ENCODE peak calls at places on chromosomes 4 and X, in four cellular contexts. One of them, this sample, is unnamed.

GRCh38 chrX:1614927-1615326 is at the start of gene ASMT:
- DNase-seq in esophagus squamous epithelium: no peak
- DNase-seq in psoas muscle: no peak
- DNase-seq in epithelial cell of esophagus: no peak
- DNase-seq in this sample: no peak

GRCh38 chr4:116024954-116025708 is 911.7 kb upstream of the NDST4 start:
- DNase-seq in psoas muscle: no peak
- DNase-seq in esophagus squamous epithelium: no peak
- DNase-seq in epithelial cell of esophagus: no peak
- DNase-seq in this sample: no peak

GRCh38 chr4:40316333-40316781 is 18.8 kb upstream of the CHRNA9 start:
- DNase-seq in psoas muscle: no peak
- DNase-seq in epithelial cell of esophagus: peak
- DNase-seq in esophagus squamous epithelium: no peak
- DNase-seq in this sample: peak

GRCh38 chr4:56307423-56307822 is 79.9 kb downstream of the AASDH start:
- DNase-seq in psoas muscle: no peak
- DNase-seq in epithelial cell of esophagus: peak
- DNase-seq in esophagus squamous epithelium: no peak
- DNase-seq in this sample: no peak

GRCh38 chrX:47143894-47144625 is 442 bp downstream of the NDUFB11 start:
- DNase-seq in esophagus squamous epithelium: no peak
- DNase-seq in epithelial cell of esophagus: peak
- DNase-seq in psoas muscle: peak
- DNase-seq in this sample: peak

GRCh38 chrX:105872921-105873320 is 50.6 kb downstream of the NRK start:
- DNase-seq in esophagus squamous epithelium: no peak
- DNase-seq in epithelial cell of esophagus: peak
- DNase-seq in psoas muscle: no peak
- DNase-seq in this sample: no peak

GRCh38 chr4:77636902-77637301 is 31.3 kb downstream of the CXCL13 start:
- DNase-seq in epithelial cell of esophagus: peak
- DNase-seq in psoas muscle: no peak
- DNase-seq in esophagus squamous epithelium: no peak
- DNase-seq in this sample: peak

GRCh38 chrX:71454222-71454621 is 78.7 kb upstream of the OGT start:
- DNase-seq in psoas muscle: no peak
- DNase-seq in epithelial cell of esophagus: no peak
- DNase-seq in esophagus squamous epithelium: no peak
- DNase-seq in this sample: no peak

GRCh38 chr4:122746485-122746965 is 14.0 kb downstream of the BBS12 start:
- DNase-seq in esophagus squamous epithelium: no peak
- DNase-seq in epithelial cell of esophagus: no peak
- DNase-seq in psoas muscle: no peak
- DNase-seq in this sample: no peak

GRCh38 chrX:70331161-70331560 is 41.3 kb downstream of the KIF4A start:
- DNase-seq in psoas muscle: no peak
- DNase-seq in epithelial cell of esophagus: no peak
- DNase-seq in esophagus squamous epithelium: no peak
- DNase-seq in this sample: no peak

GRCh38 chrX:119753639-119754257 is 4.6 kb upstream of the SOWAHD start:
- DNase-seq in psoas muscle: no peak
- DNase-seq in esophagus squamous epithelium: no peak
- DNase-seq in epithelial cell of esophagus: peak
- DNase-seq in this sample: no peak
- TF ChIP-seq CTCF in psoas muscle: peak
- TF ChIP-seq CTCF in esophagus squamous epithelium: peak
- TF ChIP-seq CTCF in epithelial cell of esophagus: peak
- TF ChIP-seq CTCF in this sample: peak

GRCh38 chrX:57528670-57529255 is 63.0 kb upstream of the ZXDB start:
- DNase-seq in epithelial cell of esophagus: peak
- DNase-seq in psoas muscle: no peak
- DNase-seq in esophagus squamous epithelium: no peak
- DNase-seq in this sample: no peak
- TF ChIP-seq CTCF in epithelial cell of esophagus: peak
- TF ChIP-seq CTCF in psoas muscle: peak
- TF ChIP-seq CTCF in esophagus squamous epithelium: no peak
- TF ChIP-seq CTCF in this sample: peak

GRCh38 chr4:5824635-5825034 is 68.3 kb downstream of the CRMP1 start:
- DNase-seq in epithelial cell of esophagus: peak
- DNase-seq in esophagus squamous epithelium: no peak
- DNase-seq in psoas muscle: no peak
- DNase-seq in this sample: peak
- TF ChIP-seq CTCF in epithelial cell of esophagus: peak
- TF ChIP-seq CTCF in esophagus squamous epithelium: no peak
- TF ChIP-seq CTCF in psoas muscle: peak
- TF ChIP-seq CTCF in this sample: peak

GRCh38 chr4:22645481-22646182 is 47.1 kb upstream of the GBA3 start:
- DNase-seq in epithelial cell of esophagus: no peak
- DNase-seq in esophagus squamous epithelium: no peak
- DNase-seq in psoas muscle: no peak
- DNase-seq in this sample: no peak

GRCh38 chr4:22643952-22644351 is 48.8 kb upstream of the GBA3 start:
- DNase-seq in psoas muscle: no peak
- DNase-seq in esophagus squamous epithelium: no peak
- DNase-seq in epithelial cell of esophagus: no peak
- DNase-seq in this sample: no peak
- TF ChIP-seq CTCF in psoas muscle: no peak
- TF ChIP-seq CTCF in esophagus squamous epithelium: no peak
- TF ChIP-seq CTCF in epithelial cell of esophagus: no peak
- TF ChIP-seq CTCF in this sample: no peak

GRCh38 chrX:149370097-149370496 is 135.0 kb downstream of the IDS start:
- DNase-seq in epithelial cell of esophagus: no peak
- DNase-seq in psoas muscle: no peak
- DNase-seq in esophagus squamous epithelium: no peak
- DNase-seq in this sample: no peak
- TF ChIP-seq CTCF in epithelial cell of esophagus: no peak
- TF ChIP-seq CTCF in psoas muscle: no peak
- TF ChIP-seq CTCF in esophagus squamous epithelium: no peak
- TF ChIP-seq CTCF in this sample: no peak

DNA sequence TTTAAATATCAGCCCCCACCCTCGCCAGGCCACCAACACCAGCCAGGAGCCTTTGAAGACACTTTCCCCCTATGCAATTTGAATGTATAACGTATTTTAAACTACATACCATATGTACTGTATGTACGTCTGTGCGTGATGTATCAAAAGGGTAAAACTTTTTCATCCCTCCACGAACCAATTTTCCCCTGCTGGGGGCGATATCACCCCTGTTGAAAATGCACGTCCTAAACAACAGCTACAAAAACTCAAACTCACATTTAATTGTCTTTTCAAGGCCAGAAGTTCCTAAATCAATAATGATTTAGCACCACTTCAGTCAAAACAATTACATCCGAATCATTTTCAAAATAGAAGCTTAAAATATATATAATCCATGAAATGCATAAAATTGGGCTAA is 1.4 kb downstream of the VEGFD start:
- DNase-seq in esophagus squamous epithelium: no peak
- DNase-seq in epithelial cell of esophagus: no peak
- DNase-seq in psoas muscle: no peak
- DNase-seq in this sample: no peak
- TF ChIP-seq CTCF in esophagus squamous epithelium: no peak
- TF ChIP-seq CTCF in epithelial cell of esophagus: no peak
- TF ChIP-seq CTCF in psoas muscle: no peak
- TF ChIP-seq CTCF in this sample: peak

DNA sequence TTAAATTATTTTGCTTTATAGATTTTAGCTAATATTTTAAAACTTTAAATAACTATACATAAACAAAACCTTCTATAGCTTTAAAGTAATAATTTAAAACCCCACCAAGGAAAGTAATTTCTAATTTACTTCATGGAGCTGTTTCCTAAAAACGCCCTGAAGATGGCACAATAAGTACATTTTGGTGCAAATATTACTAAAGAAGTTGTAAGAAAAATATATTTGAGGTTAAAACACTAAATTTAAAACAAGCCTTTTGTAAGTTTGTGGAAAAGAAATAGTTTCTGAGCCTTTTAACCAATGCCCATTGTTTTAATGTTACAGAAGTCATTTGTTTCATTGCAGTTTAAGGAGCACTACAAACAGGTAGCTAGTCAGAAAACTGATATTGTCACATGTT is 137.4 kb upstream of the AGA start:
- DNase-seq in esophagus squamous epithelium: no peak
- DNase-seq in epithelial cell of esophagus: no peak
- DNase-seq in psoas muscle: no peak
- DNase-seq in this sample: no peak
- TF ChIP-seq CTCF in esophagus squamous epithelium: no peak
- TF ChIP-seq CTCF in epithelial cell of esophagus: peak
- TF ChIP-seq CTCF in psoas muscle: no peak
- TF ChIP-seq CTCF in this sample: no peak

DNA sequence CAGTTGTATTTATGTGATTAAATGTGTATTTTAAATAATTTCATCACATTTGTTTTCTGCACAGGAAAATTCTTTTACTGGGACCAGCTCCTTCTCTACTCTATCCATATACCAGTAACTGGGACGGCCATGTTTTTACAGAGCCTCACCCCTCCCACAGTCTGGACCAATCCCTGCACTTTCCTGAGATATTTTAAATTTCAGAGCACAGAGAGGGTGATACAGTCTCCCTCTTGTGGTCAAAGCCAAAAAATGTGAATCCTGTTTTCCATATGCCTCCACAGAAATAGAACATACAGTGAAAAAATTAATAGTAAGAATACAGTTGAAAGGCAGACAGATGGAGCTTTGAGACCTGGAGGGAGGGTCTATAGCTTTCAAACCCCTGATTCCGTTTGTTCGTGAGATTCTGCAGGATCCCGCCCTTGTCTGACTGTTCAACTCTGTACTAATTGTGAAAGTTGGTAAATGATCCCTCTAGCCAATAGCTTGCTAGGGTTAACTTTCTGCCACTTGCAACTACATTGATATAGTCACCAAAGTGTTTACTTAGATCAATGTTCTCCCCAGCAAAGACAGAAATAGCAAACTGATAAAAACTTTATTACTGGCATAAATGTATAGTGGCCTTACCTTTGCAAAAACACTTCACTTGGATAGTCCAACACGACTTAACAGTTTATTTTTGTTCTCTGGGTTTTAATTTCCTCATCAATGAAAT is 172.2 kb downstream of the PPARGC1A start:
- DNase-seq in psoas muscle: no peak
- DNase-seq in esophagus squamous epithelium: no peak
- DNase-seq in epithelial cell of esophagus: peak
- DNase-seq in this sample: no peak
- TF ChIP-seq CTCF in psoas muscle: peak
- TF ChIP-seq CTCF in esophagus squamous epithelium: no peak
- TF ChIP-seq CTCF in epithelial cell of esophagus: peak
- TF ChIP-seq CTCF in this sample: peak

This sample was measured in HFF-Myc.